ENCODE peak calls at places on chromosomes 6 and 20, in four cellular contexts. T is hepatocyte, H is smooth muscle cell of the brain vasculature, W is GM12865. P is an unnamed sample.

GRCh38 chr20:62535964-62536363 is 60.2 kb upstream of the GATA5 start:
- DNase-seq in W (no peak), T (no peak), H (no peak), P (no peak)

GRCh38 chr6:30480536-30481156 is 8.7 kb upstream of the HLA-E start:
- DNase-seq in W (peak), T (no peak), H (no peak), P (no peak)

GRCh38 chr6:31568537-31568961 is 3.5 kb upstream of the LTA start:
- DNase-seq in T (no peak), W (peak), H (no peak), P (no peak)

GRCh38 chr6:167833396-167833763 is 6.7 kb downstream of the AFDN start:
- DNase-seq in H (no peak), T (no peak), W (peak), P (no peak)

GRCh38 chr6:148599967-148600426 is 146.8 kb upstream of the UST start:
- DNase-seq in W (no peak), H (no peak), T (peak), P (no peak)

GRCh38 chr6:55528624-55529023 is 50.4 kb downstream of the HMGCLL1 start:
- DNase-seq in W (peak), H (no peak), T (peak), P (no peak)

GRCh38 chr6:134169881-134170486 is 117.6 kb upstream of the SLC2A12 start:
- DNase-seq in W (no peak), H (no peak), T (no peak), P (no peak)

GRCh38 chr6:161682982-161683381 is 409.1 kb upstream of the AGPAT4 start:
- DNase-seq in T (no peak), H (no peak), W (no peak), P (no peak)

GRCh38 chr6:55182016-55182650 is 7.8 kb downstream of the HCRTR2 start:
- DNase-seq in H (no peak), T (no peak), W (peak), P (no peak)

GRCh38 chr6:83696674-83697073 is 12.2 kb downstream of the SNAP91 start:
- DNase-seq in T (no peak), W (no peak), H (no peak), P (no peak)

GRCh38 chr20:39004508-39004907 is 42.4 kb downstream of the DHX35 start:
- DNase-seq in H (no peak), T (peak), W (peak), P (no peak)

P was measured in SK-N-MC.